ENCODE peak calls at places on chromosomes 7 and 10, in four cellular contexts. One of them, this sample, is unnamed.
A peak's percentile ranks its signal among the peaks of the same experiment; 100 is the strongest.

GRCh38 chr7:71182536-71182935 is 50.6 kb downstream of the GALNT17 start:
- DNase-seq in H1: no peak
- DNase-seq in HCT116: no peak
- DNase-seq in mammary epithelial cell: no peak
- DNase-seq in this sample: no peak

GRCh38 chr10:44571701-44572100 is 186.8 kb upstream of the CXCL12 start:
- DNase-seq in mammary epithelial cell: no peak
- DNase-seq in H1: no peak
- DNase-seq in HCT116: no peak
- DNase-seq in this sample: no peak

GRCh38 chr7:66321283-66321682 is 116.1 kb downstream of the TPST1 start:
- DNase-seq in mammary epithelial cell: peak; percentile 34
- DNase-seq in HCT116: no peak
- DNase-seq in H1: no peak
- DNase-seq in this sample: no peak

GRCh38 chr7:130669051-130669700 is 628 bp upstream of the COPG2 start:
- DNase-seq in mammary epithelial cell: no peak
- DNase-seq in HCT116: no peak
- DNase-seq in H1: no peak
- DNase-seq in this sample: no peak

GRCh38 chr7:127393370-127394058 is 1.0 kb upstream of the ZNF800 start:
- DNase-seq in mammary epithelial cell: no peak
- DNase-seq in HCT116: no peak
- DNase-seq in H1: peak; percentile 51
- DNase-seq in this sample: no peak

GRCh38 chr7:101099969-101100781 is 14.9 kb downstream of the TRIM56 start:
- DNase-seq in H1: peak; percentile 72
- DNase-seq in HCT116: peak; percentile 84
- DNase-seq in mammary epithelial cell: peak; percentile 98
- DNase-seq in this sample: no peak

GRCh38 chr10:33376476-33376875 is 42.0 kb upstream of the NRP1 start:
- DNase-seq in HCT116: no peak
- DNase-seq in H1: no peak
- DNase-seq in mammary epithelial cell: no peak
- DNase-seq in this sample: no peak

GRCh38 chr10:29725133-29725720 is 90.5 kb upstream of the SVIL start:
- DNase-seq in mammary epithelial cell: no peak
- DNase-seq in H1: no peak
- DNase-seq in HCT116: no peak
- DNase-seq in this sample: no peak

DNA sequence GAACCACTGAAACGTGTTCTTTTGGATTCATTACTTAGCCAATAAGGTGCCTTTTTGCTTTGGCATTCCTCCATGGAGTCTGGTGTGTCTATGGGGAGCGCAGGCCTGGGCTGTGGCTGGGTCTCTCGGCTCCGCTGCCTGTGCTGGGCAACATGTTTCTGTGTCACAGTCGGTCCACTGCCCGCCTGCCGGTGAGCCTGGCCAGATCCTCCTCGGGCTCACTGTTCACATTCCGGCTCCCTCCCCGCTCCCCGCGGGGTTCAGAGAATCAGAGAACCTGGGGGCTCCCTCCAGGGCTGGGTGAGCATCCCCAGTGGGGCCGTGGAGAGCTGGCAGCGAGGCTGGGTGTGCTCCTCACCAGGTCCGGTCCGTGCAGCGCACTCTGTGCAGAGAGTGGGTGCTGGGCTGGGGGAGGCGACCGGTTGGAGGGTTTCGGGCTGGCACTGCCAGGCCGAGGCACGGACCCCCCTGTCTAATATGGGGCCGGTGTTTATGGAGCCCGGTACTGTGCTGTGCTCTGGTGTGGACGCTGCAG is 70.4 kb downstream of the INPP5A start:
- DNase-seq in mammary epithelial cell: no peak
- DNase-seq in H1: no peak
- DNase-seq in HCT116: no peak
- DNase-seq in this sample: no peak
- H3K9me3 ChIP-seq in mammary epithelial cell: no peaks in the 10 kb centered on the region
- H3K9me3 ChIP-seq in H1: peaks cover 8% of the 10 kb centered on the region
- H3K9me3 ChIP-seq in HCT116: no peaks in the 10 kb centered on the region
- H3K9me3 ChIP-seq in this sample: no peaks in the 10 kb centered on the region

GRCh38 chr7:55065511-55066229 is 46.9 kb downstream of the EGFR start:
- DNase-seq in mammary epithelial cell: peak; percentile 79
- DNase-seq in HCT116: peak; percentile 83
- DNase-seq in H1: no peak
- DNase-seq in this sample: no peak
- H2AFZ ChIP-seq in mammary epithelial cell: no peak overlapping the region
- H2AFZ ChIP-seq in HCT116: no peak overlapping the region
- H2AFZ ChIP-seq in H1: no peak overlapping the region
- H2AFZ ChIP-seq in this sample: no peak overlapping the region

GRCh38 chr10:38118072-38118807 is 24.1 kb downstream of the ZNF37A start:
- DNase-seq in mammary epithelial cell: no peak
- DNase-seq in H1: no peak
- DNase-seq in HCT116: peak; percentile 13
- DNase-seq in this sample: no peak

GRCh38 chr10:38119038-38119437 is 24.9 kb downstream of the ZNF37A start:
- DNase-seq in H1: no peak
- DNase-seq in mammary epithelial cell: no peak
- DNase-seq in HCT116: no peak
- DNase-seq in this sample: no peak
- H3K9me3 ChIP-seq in H1: peaks cover 83% of the 10 kb centered on the region
- H3K9me3 ChIP-seq in mammary epithelial cell: peaks cover 81% of the 10 kb centered on the region
- H3K9me3 ChIP-seq in HCT116: peaks cover 71% of the 10 kb centered on the region
- H3K9me3 ChIP-seq in this sample: peaks cover 95% of the 10 kb centered on the region

GRCh38 chr7:21429021-21429420 is 1.1 kb downstream of the SP4 start:
- DNase-seq in mammary epithelial cell: no peak
- DNase-seq in HCT116: no peak
- DNase-seq in H1: no peak
- DNase-seq in this sample: no peak
- H2AFZ ChIP-seq in mammary epithelial cell: no peak overlapping the region
- H2AFZ ChIP-seq in HCT116: no peak overlapping the region
- H2AFZ ChIP-seq in H1: no peak overlapping the region
- H2AFZ ChIP-seq in this sample: peak overlapping the region; percentile 81

GRCh38 chr7:3399858-3400257 is 98.8 kb downstream of the SDK1 start:
- DNase-seq in H1: peak; percentile 69
- DNase-seq in HCT116: peak; percentile 49
- DNase-seq in mammary epithelial cell: peak; percentile 24
- DNase-seq in this sample: no peak

GRCh38 chr7:3397324-3397723 is 96.3 kb downstream of the SDK1 start:
- DNase-seq in mammary epithelial cell: no peak
- DNase-seq in HCT116: no peak
- DNase-seq in H1: no peak
- DNase-seq in this sample: no peak

GRCh38 chr7:3393862-3394261 is 92.8 kb downstream of the SDK1 start:
- DNase-seq in HCT116: no peak
- DNase-seq in H1: no peak
- DNase-seq in mammary epithelial cell: peak; percentile 3
- DNase-seq in this sample: no peak
- H3K9me3 ChIP-seq in HCT116: no peaks in the 10 kb centered on the region
- H3K9me3 ChIP-seq in H1: no peaks in the 10 kb centered on the region
- H3K9me3 ChIP-seq in mammary epithelial cell: no peaks in the 10 kb centered on the region
- H3K9me3 ChIP-seq in this sample: peaks cover 7% of the 10 kb centered on the region

This sample was measured in DND-41.